ENCODE peak calls at places on chromosome 11, in five cellular contexts. Z, M, K, F and B are unnamed samples.

GRCh38 chr11:18243783-18244362 is 4.6 kb downstream of the SAA2 start:
- DNase-seq in Z (peak), M (peak), K (peak), F (peak), B (peak)

GRCh38 chr11:112697371-112697770 is 263.8 kb upstream of the NCAM1 start:
- DNase-seq in Z (no peak), M (no peak), K (no peak), F (no peak), B (no peak)

GRCh38 chr11:98061858-98062257 is 958.9 kb upstream of the CNTN5 start:
- DNase-seq in Z (no peak), M (no peak), K (no peak), F (no peak), B (no peak)

GRCh38 chr11:74689666-74690065 is 41.6 kb downstream of the CHRDL2 start:
- DNase-seq in Z (no peak), M (no peak), K (peak), F (no peak), B (no peak)

GRCh38 chr11:12502041-12502440 is 124.7 kb downstream of the PARVA start:
- DNase-seq in Z (no peak), M (no peak), K (peak), F (no peak), B (no peak)

GRCh38 chr11:20197881-20198280 is 37.6 kb upstream of the DBX1 start:
- DNase-seq in Z (no peak), M (no peak), K (no peak), F (no peak), B (no peak)

GRCh38 chr11:70067591-70068341 is 10.4 kb upstream of the ANO1 start:
- DNase-seq in Z (no peak), M (peak), K (no peak), F (no peak), B (no peak)

GRCh38 chr11:21635359-21635758 is 557.5 kb upstream of the ANO5 start:
- DNase-seq in Z (no peak), M (no peak), K (no peak), F (no peak), B (no peak)